ENCODE peak calls at places on chromosomes 2 and 18, in ten cellular contexts. X is NB4, M is GM12878, G is A549, E is K562, J is H1, S is endothelial cell of umbilical vein, F is HCT116, A is SK-N-SH, O is HepG2. C is an unnamed sample.

GRCh38 chr2:43522177-43522576 is 73.7 kb downstream of the THADA start:
- DNase-seq in X (no peak), M (no peak), G (no peak), E (no peak), J (no peak), S (no peak), F (no peak), A (peak), O (no peak), C (no peak)

GRCh38 chr2:237722616-237723015 is 76.0 kb upstream of the RBM44 start:
- DNase-seq in X (no peak), M (no peak), G (no peak), E (no peak), J (no peak), S (no peak), F (no peak), A (no peak), O (no peak), C (no peak)

GRCh38 chr2:163644238-163644637 is 91.6 kb downstream of the FIGN start:
- DNase-seq in X (no peak), M (no peak), G (no peak), E (no peak), J (no peak), S (no peak), F (no peak), A (no peak), O (no peak), C (no peak)

GRCh38 chr2:36560726-36561125 is 37.2 kb downstream of the FEZ2 start:
- DNase-seq in X (no peak), M (no peak), G (no peak), E (no peak), J (no peak), S (peak), F (no peak), A (no peak), O (no peak), C (no peak)

GRCh38 chr2:236177604-236177966 is 9.4 kb upstream of the GBX2 start:
- DNase-seq in X (peak), M (no peak), G (peak), E (peak), J (no peak), S (peak), F (peak), A (peak), O (peak), C (peak)

GRCh38 chr2:42922790-42923631 is 130.6 kb upstream of the HAAO start:
- DNase-seq in X (peak), M (no peak), G (no peak), E (no peak), J (no peak), S (no peak), F (no peak), A (no peak), O (peak), C (no peak)

GRCh38 chr2:164046040-164046439 is 310.2 kb upstream of the FIGN start:
- DNase-seq in X (no peak), M (no peak), G (no peak), E (no peak), J (no peak), S (no peak), F (no peak), A (no peak), O (peak), C (no peak)

GRCh38 chr18:73235921-73236320 is 368.1 kb upstream of the NETO1 start:
- DNase-seq in X (no peak), M (no peak), G (no peak), E (no peak), J (no peak), S (no peak), F (no peak), A (no peak), O (no peak), C (no peak)

GRCh38 chr2:164073053-164073757 is 337.4 kb upstream of the FIGN start:
- DNase-seq in X (no peak), M (no peak), G (no peak), E (no peak), J (no peak), S (no peak), F (no peak), A (peak), O (no peak), C (no peak)

GRCh38 chr2:122319551-122320132 is 564.2 kb downstream of the TSN start:
- DNase-seq in X (no peak), M (no peak), G (no peak), E (no peak), J (no peak), S (no peak), F (no peak), A (no peak), O (no peak), C (no peak)

GRCh38 chr2:191571163-191571769 is 106.7 kb upstream of the NABP1 start:
- DNase-seq in X (peak), M (no peak), G (peak), E (peak), J (no peak), S (peak), F (peak), A (no peak), O (no peak), C (no peak)

GRCh38 chr2:2464095-2464494 is 133.0 kb upstream of the MYT1L start:
- DNase-seq in X (no peak), M (no peak), G (no peak), E (no peak), J (no peak), S (no peak), F (no peak), A (peak), O (no peak), C (no peak)

GRCh38 chr2:150618215-150618905 is 130.9 kb upstream of the RND3 start:
- DNase-seq in X (no peak), M (no peak), G (no peak), E (no peak), J (no peak), S (no peak), F (no peak), A (no peak), O (no peak), C (no peak)

GRCh38 chr2:237459226-237459625 is 27.8 kb upstream of the MLPH start:
- DNase-seq in X (no peak), M (no peak), G (no peak), E (no peak), J (no peak), S (no peak), F (no peak), A (no peak), O (no peak), C (no peak)

GRCh38 chr2:193695367-193695766 is 1500.6 kb upstream of the TMEFF2 start:
- DNase-seq in X (peak), M (no peak), G (no peak), E (no peak), J (no peak), S (peak), F (peak), A (peak), O (peak), C (no peak)

GRCh38 chr2:197215988-197216979 is 94.3 kb downstream of the ANKRD44 start:
- DNase-seq in X (peak), M (peak), G (no peak), E (no peak), J (no peak), S (peak), F (no peak), A (no peak), O (no peak), C (no peak)

GRCh38 chr2:20540587-20541304 is 93.9 kb downstream of the RHOB start:
- DNase-seq in X (no peak), M (no peak), G (no peak), E (no peak), J (no peak), S (no peak), F (no peak), A (no peak), O (no peak), C (no peak)

GRCh38 chr2:27221166-27221565 is 4.0 kb downstream of the CAD start:
- DNase-seq in X (no peak), M (no peak), G (no peak), E (no peak), J (no peak), S (no peak), F (no peak), A (no peak), O (no peak), C (no peak)

GRCh38 chr2:207403141-207403540 is 126.6 kb upstream of the CREB1 start:
- DNase-seq in X (no peak), M (no peak), G (no peak), E (no peak), J (no peak), S (no peak), F (no peak), A (no peak), O (no peak), C (no peak)

GRCh38 chr2:170926743-170927297 is 2.2 kb upstream of the GORASP2 start:
- DNase-seq in X (no peak), M (no peak), G (no peak), E (no peak), J (no peak), S (no peak), F (no peak), A (no peak), O (no peak), C (no peak)
- TF ChIP-seq MAX in X (no peak), M (no peak), G (no peak), E (no peak), J (no peak), S (no peak), F (no peak), A (no peak), O (no peak), C (no peak)

GRCh38 chr2:109562421-109562820 is 51.3 kb downstream of the SEPTIN10 start:
- DNase-seq in X (no peak), M (no peak), G (peak), E (no peak), J (no peak), S (no peak), F (peak), A (no peak), O (peak), C (no peak)

GRCh38 chr2:109563294-109563693 is 50.5 kb downstream of the SEPTIN10 start:
- DNase-seq in X (no peak), M (no peak), G (no peak), E (no peak), J (no peak), S (no peak), F (no peak), A (no peak), O (no peak), C (no peak)

GRCh38 chr2:109557309-109557708 is 56.5 kb downstream of the SEPTIN10 start:
- DNase-seq in X (no peak), M (no peak), G (no peak), E (no peak), J (no peak), S (no peak), F (no peak), A (no peak), O (no peak), C (no peak)

GRCh38 chr2:109558076-109558882 is 55.5 kb downstream of the SEPTIN10 start:
- DNase-seq in X (peak), M (no peak), G (peak), E (no peak), J (no peak), S (peak), F (peak), A (no peak), O (peak), C (no peak)

DNA sequence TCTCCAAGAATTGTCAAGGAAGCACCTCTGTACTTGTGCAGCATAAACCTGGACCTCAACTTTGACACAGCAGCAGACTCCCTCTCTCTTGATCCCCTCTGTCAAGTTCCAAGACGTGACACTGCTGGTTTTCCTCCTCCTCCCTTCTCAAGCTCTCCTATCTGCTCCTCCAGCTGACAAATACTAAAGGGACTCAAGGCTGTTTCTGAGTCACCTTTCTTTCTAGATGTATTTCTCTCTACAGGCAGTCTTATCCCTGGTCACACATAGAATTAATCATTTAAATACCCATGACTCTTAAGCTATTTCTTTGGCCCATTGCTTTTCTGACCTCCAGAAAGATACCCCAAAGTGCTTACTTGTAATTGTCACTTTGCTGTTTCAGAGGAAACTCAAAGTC is 53.5 kb downstream of the SEPTIN10 start:
- DNase-seq in X (peak), M (no peak), G (peak), E (peak), J (no peak), S (peak), F (no peak), A (no peak), O (no peak), C (no peak)
- TF ChIP-seq MAX in X (no peak), M (no peak), G (no peak), E (no peak), J (no peak), S (no peak), F (no peak), A (no peak), O (no peak), C (no peak)

GRCh38 chr2:45177870-45178269 is 168.6 kb upstream of the SIX2 start:
- DNase-seq in X (peak), M (no peak), G (no peak), E (no peak), J (no peak), S (no peak), F (no peak), A (no peak), O (no peak), C (no peak)
- TF ChIP-seq MAX in X (no peak), M (no peak), G (no peak), E (no peak), J (no peak), S (no peak), F (no peak), A (peak), O (no peak), C (no peak)

DNA sequence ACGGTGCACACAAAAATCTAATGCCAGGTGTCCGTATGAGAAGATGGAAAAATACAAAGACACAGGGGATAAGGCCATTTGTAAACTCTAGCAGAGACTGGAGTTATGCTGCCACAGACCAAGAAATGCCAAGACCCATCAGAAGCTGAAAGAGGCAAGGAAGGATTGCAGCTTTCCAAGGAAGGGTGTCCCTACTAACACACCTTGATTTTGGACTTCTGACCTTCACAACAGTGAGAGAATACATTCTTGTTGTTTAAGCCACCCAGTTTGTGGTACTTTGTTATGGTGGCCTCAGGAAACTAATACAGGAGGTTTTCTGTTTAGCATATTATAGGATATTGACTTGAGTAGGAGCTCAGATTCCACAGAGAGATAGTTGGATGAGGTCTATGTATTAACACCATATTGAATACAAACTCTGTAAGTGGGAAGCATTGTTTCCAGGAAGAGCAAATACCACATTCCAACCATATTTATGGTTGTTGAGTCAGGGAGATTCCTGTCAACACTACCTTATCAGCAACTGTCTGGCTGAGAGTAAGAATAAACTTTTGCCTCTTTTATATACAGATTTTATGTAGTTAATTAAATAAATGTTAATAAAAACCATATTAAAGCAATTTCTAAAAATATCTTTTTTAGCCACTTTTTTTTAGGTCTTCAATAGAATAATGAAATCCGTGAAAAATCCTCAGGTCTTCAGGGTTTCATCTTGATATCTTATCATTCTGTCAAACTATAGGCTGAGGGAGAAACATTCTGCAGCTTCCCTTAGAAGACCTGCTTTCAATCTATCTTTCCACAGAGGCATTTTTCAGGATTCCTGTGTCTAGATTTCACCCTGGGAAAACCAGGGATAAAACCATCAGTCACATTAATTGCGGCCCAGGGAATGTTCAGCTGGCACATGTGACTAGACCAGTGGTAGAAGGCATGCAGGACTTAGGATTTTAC is 35.4 kb upstream of the HNMT start:
- DNase-seq in X (no peak), M (no peak), G (no peak), E (no peak), J (no peak), S (peak), F (no peak), A (peak), O (peak), C (no peak)
- TF ChIP-seq MAX in X (no peak), M (no peak), G (peak), E (no peak), J (no peak), S (no peak), F (no peak), A (peak), O (no peak), C (no peak)

DNA sequence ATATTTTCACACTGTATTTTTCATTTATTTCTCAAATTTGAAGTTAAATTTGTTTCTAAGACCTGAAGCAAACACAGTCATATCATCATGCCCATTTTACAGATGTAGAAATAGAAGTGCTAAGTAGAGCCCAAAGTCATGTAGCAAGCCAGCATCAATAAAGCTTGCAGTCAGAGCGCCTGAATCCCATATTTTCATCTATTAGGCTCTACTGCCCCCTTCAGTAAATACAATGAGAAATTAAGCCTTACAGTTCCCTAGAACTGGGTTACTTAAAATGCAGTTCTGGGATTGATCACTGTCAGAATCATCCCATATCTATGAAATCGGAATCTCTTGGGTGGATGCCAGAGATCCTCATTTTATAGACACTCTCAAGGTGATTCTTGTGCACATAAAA is 419.9 kb downstream of the TGIF1 start:
- DNase-seq in X (peak), M (no peak), G (peak), E (peak), J (no peak), S (peak), F (peak), A (peak), O (peak), C (no peak)
- TF ChIP-seq MAX in X (no peak), M (no peak), G (no peak), E (no peak), J (no peak), S (no peak), F (no peak), A (no peak), O (no peak), C (no peak)

GRCh38 chr2:240893363-240893828 is 2.6 kb downstream of the MAB21L4 start:
- DNase-seq in X (no peak), M (no peak), G (no peak), E (no peak), J (no peak), S (no peak), F (peak), A (no peak), O (no peak), C (no peak)
- TF ChIP-seq MAX in X (no peak), M (no peak), G (no peak), E (no peak), J (no peak), S (no peak), F (no peak), A (no peak), O (no peak), C (no peak)

C was measured in WTC11.